ENCODE peak calls at places on chromosome 10, in ten cellular contexts. One of them, this sample, is unnamed.

GRCh38 chr10:16566202-16566805 is 44.6 kb upstream of the C1QL3 start:
- DNase-seq in GM13976: no peak
- DNase-seq in heart left ventricle: no peak
- DNase-seq in ovary: no peak
- DNase-seq in fibroblast of the aortic adventitia: no peak
- DNase-seq in cardiac fibroblast: no peak
- DNase-seq in right lobe of liver: no peak
- DNase-seq in Calu3: no peak
- DNase-seq in endodermal cell: no peak
- DNase-seq in WTC11: no peak
- DNase-seq in this sample: no peak

GRCh38 chr10:114061794-114062193 is 18.1 kb downstream of the ADRB1 start:
- DNase-seq in Calu3: no peak
- DNase-seq in GM13976: no peak
- DNase-seq in cardiac fibroblast: no peak
- DNase-seq in endodermal cell: no peak
- DNase-seq in WTC11: no peak
- DNase-seq in right lobe of liver: no peak
- DNase-seq in heart left ventricle: no peak
- DNase-seq in ovary: no peak
- DNase-seq in fibroblast of the aortic adventitia: no peak
- DNase-seq in this sample: peak; percentile 76

GRCh38 chr10:76550806-76551205 is 1086.8 kb downstream of the KCNMA1 start:
- DNase-seq in right lobe of liver: no peak
- DNase-seq in fibroblast of the aortic adventitia: peak; percentile 56
- DNase-seq in heart left ventricle: no peak
- DNase-seq in endodermal cell: peak; percentile 51
- DNase-seq in GM13976: no peak
- DNase-seq in cardiac fibroblast: peak; percentile 31
- DNase-seq in ovary: no peak
- DNase-seq in Calu3: no peak
- DNase-seq in WTC11: no peak
- DNase-seq in this sample: no peak

GRCh38 chr10:7715515-7715914 is 12.4 kb downstream of the ITIH2 start:
- DNase-seq in right lobe of liver: no peak
- DNase-seq in GM13976: no peak
- DNase-seq in Calu3: no peak
- DNase-seq in heart left ventricle: no peak
- DNase-seq in WTC11: no peak
- DNase-seq in endodermal cell: no peak
- DNase-seq in cardiac fibroblast: no peak
- DNase-seq in fibroblast of the aortic adventitia: no peak
- DNase-seq in ovary: no peak
- DNase-seq in this sample: no peak

GRCh38 chr10:95229724-95230627 is 35.9 kb downstream of the ACSM6 start:
- DNase-seq in fibroblast of the aortic adventitia: peak; percentile 94
- DNase-seq in WTC11: peak; percentile 66
- DNase-seq in right lobe of liver: no peak
- DNase-seq in endodermal cell: peak; percentile 88
- DNase-seq in GM13976: no peak
- DNase-seq in Calu3: no peak
- DNase-seq in heart left ventricle: no peak
- DNase-seq in ovary: no peak
- DNase-seq in cardiac fibroblast: peak; percentile 91
- DNase-seq in this sample: no peak

GRCh38 chr10:75982611-75983369 is 551.4 kb downstream of the LRMDA start:
- DNase-seq in fibroblast of the aortic adventitia: peak; percentile 64
- DNase-seq in Calu3: no peak
- DNase-seq in GM13976: no peak
- DNase-seq in WTC11: no peak
- DNase-seq in right lobe of liver: no peak
- DNase-seq in endodermal cell: no peak
- DNase-seq in ovary: peak; percentile 48
- DNase-seq in cardiac fibroblast: no peak
- DNase-seq in heart left ventricle: no peak
- DNase-seq in this sample: no peak

GRCh38 chr10:116853287-116853686 is 4.0 kb downstream of the ENO4 start:
- DNase-seq in Calu3: no peak
- DNase-seq in GM13976: no peak
- DNase-seq in right lobe of liver: no peak
- DNase-seq in ovary: no peak
- DNase-seq in cardiac fibroblast: no peak
- DNase-seq in heart left ventricle: no peak
- DNase-seq in WTC11: no peak
- DNase-seq in endodermal cell: no peak
- DNase-seq in fibroblast of the aortic adventitia: no peak
- DNase-seq in this sample: no peak

GRCh38 chr10:117609095-117609821 is 66.7 kb downstream of the EMX2 start:
- DNase-seq in Calu3: peak; percentile 14
- DNase-seq in fibroblast of the aortic adventitia: peak; percentile 65
- DNase-seq in endodermal cell: no peak
- DNase-seq in WTC11: no peak
- DNase-seq in ovary: no peak
- DNase-seq in right lobe of liver: no peak
- DNase-seq in GM13976: no peak
- DNase-seq in heart left ventricle: peak; percentile 49
- DNase-seq in cardiac fibroblast: peak; percentile 50
- DNase-seq in this sample: no peak

GRCh38 chr10:97081621-97082235 is 104.0 kb downstream of the SLIT1 start:
- DNase-seq in heart left ventricle: no peak
- DNase-seq in ovary: peak; percentile 29
- DNase-seq in fibroblast of the aortic adventitia: peak; percentile 62
- DNase-seq in cardiac fibroblast: peak; percentile 67
- DNase-seq in endodermal cell: peak; percentile 94
- DNase-seq in WTC11: peak; percentile 85
- DNase-seq in GM13976: peak; percentile 86
- DNase-seq in Calu3: peak; percentile 59
- DNase-seq in right lobe of liver: peak; percentile 42
- DNase-seq in this sample: no peak

GRCh38 chr10:88343761-88344484 is 239.2 kb downstream of the RNLS start:
- DNase-seq in cardiac fibroblast: peak; percentile 72
- DNase-seq in Calu3: no peak
- DNase-seq in WTC11: no peak
- DNase-seq in ovary: no peak
- DNase-seq in right lobe of liver: no peak
- DNase-seq in fibroblast of the aortic adventitia: peak; percentile 65
- DNase-seq in endodermal cell: no peak
- DNase-seq in heart left ventricle: no peak
- DNase-seq in GM13976: no peak
- DNase-seq in this sample: no peak

GRCh38 chr10:72255977-72256729 is 17.6 kb upstream of the DDIT4 start:
- DNase-seq in fibroblast of the aortic adventitia: no peak
- DNase-seq in ovary: no peak
- DNase-seq in right lobe of liver: no peak
- DNase-seq in WTC11: no peak
- DNase-seq in GM13976: no peak
- DNase-seq in Calu3: no peak
- DNase-seq in endodermal cell: no peak
- DNase-seq in cardiac fibroblast: no peak
- DNase-seq in heart left ventricle: no peak
- DNase-seq in this sample: no peak

GRCh38 chr10:127762925-127763324 is 25.9 kb downstream of the FOXI2 start:
- DNase-seq in WTC11: no peak
- DNase-seq in cardiac fibroblast: no peak
- DNase-seq in endodermal cell: peak; percentile 70
- DNase-seq in GM13976: no peak
- DNase-seq in right lobe of liver: no peak
- DNase-seq in fibroblast of the aortic adventitia: no peak
- DNase-seq in Calu3: no peak
- DNase-seq in ovary: no peak
- DNase-seq in heart left ventricle: no peak
- DNase-seq in this sample: no peak

GRCh38 chr10:127755758-127756157 is 18.8 kb downstream of the FOXI2 start:
- DNase-seq in GM13976: no peak
- DNase-seq in WTC11: no peak
- DNase-seq in Calu3: no peak
- DNase-seq in fibroblast of the aortic adventitia: no peak
- DNase-seq in heart left ventricle: no peak
- DNase-seq in endodermal cell: peak; percentile 65
- DNase-seq in right lobe of liver: no peak
- DNase-seq in cardiac fibroblast: no peak
- DNase-seq in ovary: no peak
- DNase-seq in this sample: no peak

GRCh38 chr10:127756264-127756663 is 19.3 kb downstream of the FOXI2 start:
- DNase-seq in Calu3: no peak
- DNase-seq in endodermal cell: no peak
- DNase-seq in fibroblast of the aortic adventitia: no peak
- DNase-seq in right lobe of liver: no peak
- DNase-seq in WTC11: no peak
- DNase-seq in ovary: no peak
- DNase-seq in cardiac fibroblast: no peak
- DNase-seq in GM13976: no peak
- DNase-seq in heart left ventricle: no peak
- DNase-seq in this sample: no peak

GRCh38 chr10:127759276-127759675 is 22.3 kb downstream of the FOXI2 start:
- DNase-seq in heart left ventricle: no peak
- DNase-seq in endodermal cell: no peak
- DNase-seq in Calu3: no peak
- DNase-seq in fibroblast of the aortic adventitia: no peak
- DNase-seq in cardiac fibroblast: no peak
- DNase-seq in ovary: no peak
- DNase-seq in GM13976: no peak
- DNase-seq in right lobe of liver: no peak
- DNase-seq in WTC11: no peak
- DNase-seq in this sample: no peak

GRCh38 chr10:127757033-127757432 is 20.0 kb downstream of the FOXI2 start:
- DNase-seq in GM13976: no peak
- DNase-seq in Calu3: no peak
- DNase-seq in cardiac fibroblast: no peak
- DNase-seq in endodermal cell: peak; percentile 69
- DNase-seq in right lobe of liver: no peak
- DNase-seq in ovary: no peak
- DNase-seq in WTC11: peak; percentile 22
- DNase-seq in heart left ventricle: no peak
- DNase-seq in fibroblast of the aortic adventitia: no peak
- DNase-seq in this sample: no peak
- TF ChIP-seq CTCF in GM13976: peak; percentile 8
- TF ChIP-seq CTCF in Calu3: no peak
- TF ChIP-seq CTCF in cardiac fibroblast: no peak
- TF ChIP-seq CTCF in endodermal cell: peak; percentile 79
- TF ChIP-seq CTCF in right lobe of liver: no peak
- TF ChIP-seq CTCF in ovary: no peak
- TF ChIP-seq CTCF in WTC11: no peak
- TF ChIP-seq CTCF in heart left ventricle: no peak
- TF ChIP-seq CTCF in fibroblast of the aortic adventitia: no peak
- TF ChIP-seq CTCF in this sample: no peak

DNA sequence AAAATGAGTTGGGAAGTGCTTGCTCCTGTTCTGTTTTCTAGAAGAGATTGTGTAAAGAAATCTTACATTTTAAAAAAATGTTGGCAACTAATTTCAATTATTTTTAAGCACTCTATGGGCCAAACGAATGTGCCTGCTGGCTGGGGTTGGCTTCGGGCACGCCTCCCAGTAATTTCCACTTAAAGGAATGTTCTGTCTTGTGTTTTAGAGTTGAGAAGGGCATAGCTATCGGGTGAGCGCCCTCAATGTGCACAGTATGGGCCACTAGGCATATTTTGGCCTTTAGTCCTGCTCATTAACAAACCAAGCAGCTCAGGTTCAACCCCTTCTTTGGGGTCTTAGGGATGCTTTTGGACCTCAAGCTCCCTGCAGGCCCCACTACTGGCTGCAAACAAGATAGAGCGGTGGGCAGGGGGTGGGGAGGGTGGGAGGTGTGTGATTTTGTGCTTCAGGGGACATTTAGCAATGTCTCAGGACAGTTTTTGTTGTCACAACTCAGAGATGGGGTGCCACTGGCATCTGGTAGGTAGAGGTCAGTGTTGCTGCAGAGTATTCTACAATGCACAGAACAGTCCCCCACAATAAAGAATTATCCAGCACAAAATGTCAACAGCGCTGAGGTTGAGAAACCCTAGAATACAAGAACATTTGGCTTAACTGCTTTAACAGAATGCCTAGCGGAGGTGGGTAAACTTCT is 40.7 kb downstream of the TACC2 start:
- DNase-seq in right lobe of liver: no peak
- DNase-seq in Calu3: no peak
- DNase-seq in cardiac fibroblast: no peak
- DNase-seq in fibroblast of the aortic adventitia: no peak
- DNase-seq in ovary: no peak
- DNase-seq in WTC11: no peak
- DNase-seq in GM13976: no peak
- DNase-seq in heart left ventricle: peak; percentile 70
- DNase-seq in endodermal cell: no peak
- DNase-seq in this sample: no peak
- TF ChIP-seq CTCF in right lobe of liver: no peak
- TF ChIP-seq CTCF in Calu3: no peak
- TF ChIP-seq CTCF in cardiac fibroblast: no peak
- TF ChIP-seq CTCF in fibroblast of the aortic adventitia: no peak
- TF ChIP-seq CTCF in ovary: no peak
- TF ChIP-seq CTCF in WTC11: no peak
- TF ChIP-seq CTCF in GM13976: no peak
- TF ChIP-seq CTCF in heart left ventricle: no peak
- TF ChIP-seq CTCF in endodermal cell: no peak
- TF ChIP-seq CTCF in this sample: no peak

DNA sequence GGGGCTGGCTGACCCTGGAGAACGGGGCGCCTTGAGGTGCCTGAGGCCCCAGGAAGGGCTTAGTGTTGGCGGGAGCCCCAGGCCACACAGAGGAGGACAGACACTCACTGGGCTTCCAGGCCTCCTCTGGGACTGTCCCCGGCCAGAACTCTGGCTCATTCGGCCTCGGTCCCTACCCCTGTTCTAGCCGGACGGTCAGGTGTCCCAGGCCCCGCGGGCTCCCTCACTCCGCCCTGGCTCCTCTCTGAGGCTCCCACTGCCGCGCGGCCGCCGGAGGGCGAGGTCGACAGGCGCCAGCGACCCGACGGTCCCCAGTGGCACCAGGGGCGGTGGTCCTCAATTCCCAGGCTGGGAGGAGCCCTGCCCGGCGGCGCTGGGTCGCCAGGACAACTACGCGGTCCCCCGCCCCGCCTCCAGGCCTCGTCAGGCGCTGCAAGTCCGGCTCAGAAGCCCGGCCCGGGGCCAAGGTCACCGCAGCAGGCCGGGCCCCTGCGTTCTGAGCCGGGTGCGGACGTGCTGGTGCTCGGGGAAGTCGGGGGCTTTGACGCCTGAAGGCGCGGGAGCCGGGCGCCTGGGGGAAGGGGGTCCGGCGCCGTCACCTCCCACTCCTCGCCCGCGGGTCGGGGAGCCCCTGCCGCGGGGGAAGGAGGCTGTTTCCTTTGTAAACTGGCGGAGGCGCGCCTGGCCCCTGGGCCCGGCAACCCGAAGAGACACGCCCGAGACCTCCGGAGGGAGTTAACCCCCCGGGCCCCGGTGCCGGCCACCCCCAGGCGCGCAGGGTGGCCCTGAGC is 1.1 kb upstream of the PWWP2B start:
- DNase-seq in Calu3: no peak
- DNase-seq in right lobe of liver: peak; percentile 89
- DNase-seq in WTC11: peak; percentile 81
- DNase-seq in GM13976: no peak
- DNase-seq in cardiac fibroblast: peak; percentile 48
- DNase-seq in endodermal cell: peak; percentile 92
- DNase-seq in heart left ventricle: peak; percentile 89
- DNase-seq in ovary: peak; percentile 88
- DNase-seq in fibroblast of the aortic adventitia: no peak
- DNase-seq in this sample: no peak
- TF ChIP-seq CTCF in Calu3: no peak
- TF ChIP-seq CTCF in right lobe of liver: no peak
- TF ChIP-seq CTCF in WTC11: no peak
- TF ChIP-seq CTCF in GM13976: no peak
- TF ChIP-seq CTCF in cardiac fibroblast: no peak
- TF ChIP-seq CTCF in endodermal cell: no peak
- TF ChIP-seq CTCF in heart left ventricle: no peak
- TF ChIP-seq CTCF in ovary: no peak
- TF ChIP-seq CTCF in fibroblast of the aortic adventitia: no peak
- TF ChIP-seq CTCF in this sample: no peak

GRCh38 chr10:70379581-70380176 is 2.7 kb downstream of the LRRC20 start:
- DNase-seq in fibroblast of the aortic adventitia: no peak
- DNase-seq in GM13976: peak; percentile 60
- DNase-seq in ovary: no peak
- DNase-seq in cardiac fibroblast: no peak
- DNase-seq in right lobe of liver: no peak
- DNase-seq in Calu3: no peak
- DNase-seq in heart left ventricle: no peak
- DNase-seq in WTC11: peak; percentile 57
- DNase-seq in endodermal cell: peak; percentile 72
- DNase-seq in this sample: no peak
- TF ChIP-seq CTCF in fibroblast of the aortic adventitia: peak; percentile 63
- TF ChIP-seq CTCF in GM13976: peak; percentile 30
- TF ChIP-seq CTCF in ovary: no peak
- TF ChIP-seq CTCF in cardiac fibroblast: peak; percentile 75
- TF ChIP-seq CTCF in right lobe of liver: peak; percentile 37
- TF ChIP-seq CTCF in Calu3: peak; percentile 66
- TF ChIP-seq CTCF in heart left ventricle: no peak
- TF ChIP-seq CTCF in WTC11: peak; percentile 81
- TF ChIP-seq CTCF in endodermal cell: peak; percentile 91
- TF ChIP-seq CTCF in this sample: peak; percentile 73

This sample was measured in CD14-positive monocyte.